ENCODE peak calls at places on chromosomes 6 and 20, in ten cellular contexts. One of them, this sample, is unnamed.

GRCh38 chr6:14810021-14810420 is 435.8 kb upstream of the JARID2 start:
- DNase-seq in anterior cingulate cortex: no peak
- DNase-seq in EH: no peak
- DNase-seq in osteocyte: no peak
- DNase-seq in GM12864: no peak
- DNase-seq in NCI-H1417: no peak
- DNase-seq in naive thymus-derived CD8-positive, alpha-beta T cell: no peak
- DNase-seq in lower leg skin: no peak
- DNase-seq in activated T-cell treated with anti-CD3 and anti-CD28 coated beads for 48 hours: no peak
- DNase-seq in WERI-Rb-1: peak; percentile 73
- DNase-seq in this sample: no peak

GRCh38 chr20:50425076-50425475 is 85.1 kb upstream of the PTPN1 start:
- DNase-seq in GM12864: no peak
- DNase-seq in EH: peak; percentile 18
- DNase-seq in anterior cingulate cortex: no peak
- DNase-seq in WERI-Rb-1: no peak
- DNase-seq in NCI-H1417: peak; percentile 25
- DNase-seq in lower leg skin: no peak
- DNase-seq in osteocyte: no peak
- DNase-seq in naive thymus-derived CD8-positive, alpha-beta T cell: no peak
- DNase-seq in activated T-cell treated with anti-CD3 and anti-CD28 coated beads for 48 hours: no peak
- DNase-seq in this sample: no peak

GRCh38 chr20:50153153-50153499 is 397 bp downstream of the PEDS1 start:
- DNase-seq in GM12864: no peak
- DNase-seq in EH: peak; percentile 20
- DNase-seq in activated T-cell treated with anti-CD3 and anti-CD28 coated beads for 48 hours: no peak
- DNase-seq in anterior cingulate cortex: no peak
- DNase-seq in lower leg skin: no peak
- DNase-seq in WERI-Rb-1: no peak
- DNase-seq in naive thymus-derived CD8-positive, alpha-beta T cell: no peak
- DNase-seq in osteocyte: no peak
- DNase-seq in NCI-H1417: peak; percentile 68
- DNase-seq in this sample: no peak

GRCh38 chr20:63771046-63771707 is 31.6 kb downstream of the SLC2A4RG start:
- DNase-seq in GM12864: no peak
- DNase-seq in naive thymus-derived CD8-positive, alpha-beta T cell: no peak
- DNase-seq in activated T-cell treated with anti-CD3 and anti-CD28 coated beads for 48 hours: no peak
- DNase-seq in lower leg skin: no peak
- DNase-seq in WERI-Rb-1: no peak
- DNase-seq in NCI-H1417: no peak
- DNase-seq in osteocyte: no peak
- DNase-seq in anterior cingulate cortex: no peak
- DNase-seq in EH: no peak
- DNase-seq in this sample: no peak

GRCh38 chr20:39630215-39630614 is 668.1 kb downstream of the DHX35 start:
- DNase-seq in WERI-Rb-1: no peak
- DNase-seq in GM12864: no peak
- DNase-seq in EH: no peak
- DNase-seq in naive thymus-derived CD8-positive, alpha-beta T cell: no peak
- DNase-seq in osteocyte: no peak
- DNase-seq in lower leg skin: no peak
- DNase-seq in anterior cingulate cortex: no peak
- DNase-seq in activated T-cell treated with anti-CD3 and anti-CD28 coated beads for 48 hours: no peak
- DNase-seq in NCI-H1417: peak; percentile 85
- DNase-seq in this sample: no peak

GRCh38 chr6:138957484-138957883 is 30.6 kb downstream of the REPS1 start:
- DNase-seq in GM12864: no peak
- DNase-seq in lower leg skin: no peak
- DNase-seq in activated T-cell treated with anti-CD3 and anti-CD28 coated beads for 48 hours: no peak
- DNase-seq in naive thymus-derived CD8-positive, alpha-beta T cell: no peak
- DNase-seq in NCI-H1417: no peak
- DNase-seq in anterior cingulate cortex: no peak
- DNase-seq in EH: peak; percentile 19
- DNase-seq in osteocyte: no peak
- DNase-seq in WERI-Rb-1: no peak
- DNase-seq in this sample: no peak

GRCh38 chr6:33974471-33974870 is 170.7 kb upstream of the MLN start:
- DNase-seq in anterior cingulate cortex: no peak
- DNase-seq in EH: no peak
- DNase-seq in lower leg skin: no peak
- DNase-seq in GM12864: no peak
- DNase-seq in WERI-Rb-1: no peak
- DNase-seq in osteocyte: peak; percentile 57
- DNase-seq in NCI-H1417: no peak
- DNase-seq in naive thymus-derived CD8-positive, alpha-beta T cell: no peak
- DNase-seq in activated T-cell treated with anti-CD3 and anti-CD28 coated beads for 48 hours: no peak
- DNase-seq in this sample: no peak

GRCh38 chr6:68740828-68741500 is 105.9 kb downstream of the ADGRB3 start:
- DNase-seq in anterior cingulate cortex: no peak
- DNase-seq in EH: no peak
- DNase-seq in lower leg skin: no peak
- DNase-seq in naive thymus-derived CD8-positive, alpha-beta T cell: no peak
- DNase-seq in GM12864: no peak
- DNase-seq in WERI-Rb-1: no peak
- DNase-seq in NCI-H1417: no peak
- DNase-seq in activated T-cell treated with anti-CD3 and anti-CD28 coated beads for 48 hours: no peak
- DNase-seq in osteocyte: no peak
- DNase-seq in this sample: no peak

GRCh38 chr6:43951756-43952675 is 175.2 kb downstream of the MRPL14 start:
- DNase-seq in naive thymus-derived CD8-positive, alpha-beta T cell: no peak
- DNase-seq in GM12864: no peak
- DNase-seq in WERI-Rb-1: peak; percentile 8
- DNase-seq in lower leg skin: no peak
- DNase-seq in EH: peak; percentile 34
- DNase-seq in activated T-cell treated with anti-CD3 and anti-CD28 coated beads for 48 hours: no peak
- DNase-seq in anterior cingulate cortex: no peak
- DNase-seq in NCI-H1417: no peak
- DNase-seq in osteocyte: peak; percentile 54
- DNase-seq in this sample: peak; percentile 26

GRCh38 chr6:136526196-136526930 is 23.9 kb downstream of the MAP7 start:
- DNase-seq in anterior cingulate cortex: peak; percentile 83
- DNase-seq in lower leg skin: peak; percentile 34
- DNase-seq in activated T-cell treated with anti-CD3 and anti-CD28 coated beads for 48 hours: peak; percentile 25
- DNase-seq in EH: peak; percentile 53
- DNase-seq in WERI-Rb-1: peak; percentile 42
- DNase-seq in naive thymus-derived CD8-positive, alpha-beta T cell: peak; percentile 19
- DNase-seq in osteocyte: no peak
- DNase-seq in NCI-H1417: peak; percentile 93
- DNase-seq in GM12864: no peak
- DNase-seq in this sample: peak; percentile 79

GRCh38 chr20:47306095-47306494 is 50.4 kb downstream of the ZMYND8 start:
- DNase-seq in GM12864: no peak
- DNase-seq in activated T-cell treated with anti-CD3 and anti-CD28 coated beads for 48 hours: no peak
- DNase-seq in EH: no peak
- DNase-seq in osteocyte: no peak
- DNase-seq in anterior cingulate cortex: no peak
- DNase-seq in NCI-H1417: no peak
- DNase-seq in naive thymus-derived CD8-positive, alpha-beta T cell: no peak
- DNase-seq in WERI-Rb-1: no peak
- DNase-seq in lower leg skin: no peak
- DNase-seq in this sample: no peak

GRCh38 chr6:79070206-79070825 is 7.7 kb downstream of the PHIP start:
- DNase-seq in naive thymus-derived CD8-positive, alpha-beta T cell: no peak
- DNase-seq in NCI-H1417: no peak
- DNase-seq in WERI-Rb-1: no peak
- DNase-seq in lower leg skin: no peak
- DNase-seq in osteocyte: no peak
- DNase-seq in EH: peak; percentile 15
- DNase-seq in anterior cingulate cortex: no peak
- DNase-seq in activated T-cell treated with anti-CD3 and anti-CD28 coated beads for 48 hours: no peak
- DNase-seq in GM12864: peak; percentile 30
- DNase-seq in this sample: peak; percentile 14

GRCh38 chr6:111689419-111689818 is 83.7 kb upstream of the TRAF3IP2 start:
- DNase-seq in EH: no peak
- DNase-seq in anterior cingulate cortex: no peak
- DNase-seq in WERI-Rb-1: no peak
- DNase-seq in GM12864: no peak
- DNase-seq in lower leg skin: no peak
- DNase-seq in osteocyte: no peak
- DNase-seq in NCI-H1417: no peak
- DNase-seq in naive thymus-derived CD8-positive, alpha-beta T cell: no peak
- DNase-seq in activated T-cell treated with anti-CD3 and anti-CD28 coated beads for 48 hours: no peak
- DNase-seq in this sample: no peak

GRCh38 chr20:43938932-43939761 is 24.5 kb downstream of the TOX2 start:
- DNase-seq in GM12864: no peak
- DNase-seq in anterior cingulate cortex: no peak
- DNase-seq in lower leg skin: peak; percentile 53
- DNase-seq in WERI-Rb-1: no peak
- DNase-seq in naive thymus-derived CD8-positive, alpha-beta T cell: no peak
- DNase-seq in NCI-H1417: no peak
- DNase-seq in EH: peak; percentile 100
- DNase-seq in osteocyte: no peak
- DNase-seq in activated T-cell treated with anti-CD3 and anti-CD28 coated beads for 48 hours: no peak
- DNase-seq in this sample: peak; percentile 99

GRCh38 chr6:70375166-70375565 is 38.1 kb upstream of the FAM135A start:
- DNase-seq in activated T-cell treated with anti-CD3 and anti-CD28 coated beads for 48 hours: no peak
- DNase-seq in GM12864: no peak
- DNase-seq in NCI-H1417: no peak
- DNase-seq in osteocyte: no peak
- DNase-seq in EH: peak; percentile 63
- DNase-seq in lower leg skin: no peak
- DNase-seq in anterior cingulate cortex: no peak
- DNase-seq in WERI-Rb-1: no peak
- DNase-seq in naive thymus-derived CD8-positive, alpha-beta T cell: no peak
- DNase-seq in this sample: no peak

GRCh38 chr6:41878961-41879405 is 16.2 kb downstream of the USP49 start:
- DNase-seq in WERI-Rb-1: no peak
- DNase-seq in GM12864: no peak
- DNase-seq in anterior cingulate cortex: no peak
- DNase-seq in lower leg skin: no peak
- DNase-seq in activated T-cell treated with anti-CD3 and anti-CD28 coated beads for 48 hours: no peak
- DNase-seq in naive thymus-derived CD8-positive, alpha-beta T cell: no peak
- DNase-seq in osteocyte: no peak
- DNase-seq in EH: peak; percentile 81
- DNase-seq in NCI-H1417: no peak
- DNase-seq in this sample: peak; percentile 46

GRCh38 chr6:13117561-13117960 is 210.8 kb downstream of the TBC1D7 start:
- DNase-seq in lower leg skin: no peak
- DNase-seq in GM12864: no peak
- DNase-seq in activated T-cell treated with anti-CD3 and anti-CD28 coated beads for 48 hours: no peak
- DNase-seq in osteocyte: no peak
- DNase-seq in anterior cingulate cortex: no peak
- DNase-seq in EH: no peak
- DNase-seq in naive thymus-derived CD8-positive, alpha-beta T cell: no peak
- DNase-seq in NCI-H1417: peak; percentile 27
- DNase-seq in WERI-Rb-1: no peak
- DNase-seq in this sample: no peak

GRCh38 chr6:158018851-158019361 is 37.2 kb downstream of the SYNJ2 start:
- DNase-seq in NCI-H1417: no peak
- DNase-seq in lower leg skin: no peak
- DNase-seq in anterior cingulate cortex: no peak
- DNase-seq in naive thymus-derived CD8-positive, alpha-beta T cell: no peak
- DNase-seq in EH: peak; percentile 63
- DNase-seq in WERI-Rb-1: no peak
- DNase-seq in GM12864: no peak
- DNase-seq in osteocyte: no peak
- DNase-seq in activated T-cell treated with anti-CD3 and anti-CD28 coated beads for 48 hours: no peak
- DNase-seq in this sample: peak; percentile 76

GRCh38 chr6:152401978-152402377 is 235.2 kb downstream of the SYNE1 start:
- DNase-seq in anterior cingulate cortex: no peak
- DNase-seq in GM12864: no peak
- DNase-seq in activated T-cell treated with anti-CD3 and anti-CD28 coated beads for 48 hours: no peak
- DNase-seq in osteocyte: no peak
- DNase-seq in WERI-Rb-1: no peak
- DNase-seq in naive thymus-derived CD8-positive, alpha-beta T cell: no peak
- DNase-seq in NCI-H1417: no peak
- DNase-seq in lower leg skin: no peak
- DNase-seq in EH: peak; percentile 79
- DNase-seq in this sample: peak; percentile 75

GRCh38 chr6:1624848-1625341 is 15.2 kb downstream of the FOXC1 start:
- DNase-seq in anterior cingulate cortex: no peak
- DNase-seq in WERI-Rb-1: no peak
- DNase-seq in lower leg skin: no peak
- DNase-seq in osteocyte: no peak
- DNase-seq in EH: peak; percentile 72
- DNase-seq in activated T-cell treated with anti-CD3 and anti-CD28 coated beads for 48 hours: no peak
- DNase-seq in NCI-H1417: no peak
- DNase-seq in GM12864: no peak
- DNase-seq in naive thymus-derived CD8-positive, alpha-beta T cell: no peak
- DNase-seq in this sample: peak; percentile 66

GRCh38 chr6:166313255-166314070 is 5.3 kb upstream of the PRR18 start:
- DNase-seq in GM12864: peak; percentile 44
- DNase-seq in anterior cingulate cortex: peak; percentile 39
- DNase-seq in WERI-Rb-1: peak; percentile 55
- DNase-seq in osteocyte: no peak
- DNase-seq in lower leg skin: no peak
- DNase-seq in naive thymus-derived CD8-positive, alpha-beta T cell: peak; percentile 63
- DNase-seq in activated T-cell treated with anti-CD3 and anti-CD28 coated beads for 48 hours: no peak
- DNase-seq in NCI-H1417: peak; percentile 28
- DNase-seq in EH: peak; percentile 62
- DNase-seq in this sample: peak; percentile 32

GRCh38 chr6:5723905-5724691 is 282.6 kb downstream of the NRN1 start:
- DNase-seq in lower leg skin: no peak
- DNase-seq in WERI-Rb-1: no peak
- DNase-seq in osteocyte: no peak
- DNase-seq in EH: no peak
- DNase-seq in NCI-H1417: no peak
- DNase-seq in GM12864: peak; percentile 55
- DNase-seq in activated T-cell treated with anti-CD3 and anti-CD28 coated beads for 48 hours: no peak
- DNase-seq in anterior cingulate cortex: no peak
- DNase-seq in naive thymus-derived CD8-positive, alpha-beta T cell: peak; percentile 16
- DNase-seq in this sample: no peak

GRCh38 chr6:43481591-43482242 is 4.3 kb downstream of the TJAP1 start:
- DNase-seq in activated T-cell treated with anti-CD3 and anti-CD28 coated beads for 48 hours: no peak
- DNase-seq in anterior cingulate cortex: no peak
- DNase-seq in GM12864: no peak
- DNase-seq in WERI-Rb-1: no peak
- DNase-seq in naive thymus-derived CD8-positive, alpha-beta T cell: no peak
- DNase-seq in lower leg skin: no peak
- DNase-seq in NCI-H1417: no peak
- DNase-seq in EH: no peak
- DNase-seq in osteocyte: no peak
- DNase-seq in this sample: no peak

GRCh38 chr6:168206681-168207274 is 112.8 kb downstream of the DACT2 start:
- DNase-seq in WERI-Rb-1: no peak
- DNase-seq in NCI-H1417: no peak
- DNase-seq in activated T-cell treated with anti-CD3 and anti-CD28 coated beads for 48 hours: no peak
- DNase-seq in EH: no peak
- DNase-seq in lower leg skin: no peak
- DNase-seq in naive thymus-derived CD8-positive, alpha-beta T cell: no peak
- DNase-seq in osteocyte: no peak
- DNase-seq in GM12864: no peak
- DNase-seq in anterior cingulate cortex: peak; percentile 31
- DNase-seq in this sample: no peak

GRCh38 chr6:80550748-80551147 is 444.3 kb downstream of the BCKDHB start:
- DNase-seq in activated T-cell treated with anti-CD3 and anti-CD28 coated beads for 48 hours: no peak
- DNase-seq in osteocyte: no peak
- DNase-seq in lower leg skin: no peak
- DNase-seq in naive thymus-derived CD8-positive, alpha-beta T cell: no peak
- DNase-seq in anterior cingulate cortex: no peak
- DNase-seq in EH: no peak
- DNase-seq in WERI-Rb-1: no peak
- DNase-seq in GM12864: no peak
- DNase-seq in NCI-H1417: no peak
- DNase-seq in this sample: no peak